ENCODE peak calls at places on chromosomes 7 and 10, in ten cellular contexts. P is astrocyte of the spinal cord, D is fibroblast of pulmonary artery, B is heart left ventricle, X is H9, M is coronary artery, J is RWPE1, T is A549, Z is adrenal gland, U is Peyer's patch. F is an unnamed sample.

GRCh38 chr10:77716943-77717735 is 79.5 kb upstream of the KCNMA1 start:
- DNase-seq in U (no peak), T (no peak), P (peak), D (no peak), J (no peak), X (no peak), Z (no peak), M (no peak), B (no peak), F (no peak)

GRCh38 chr7:51237727-51238126 is 78.9 kb downstream of the COBL start:
- DNase-seq in B (no peak), U (no peak), M (no peak), P (no peak), Z (no peak), T (no peak), D (no peak), J (no peak), X (no peak), F (no peak)

GRCh38 chr10:98694863-98695262 is 248.1 kb upstream of the HPS1 start:
- DNase-seq in U (no peak), B (no peak), X (no peak), D (no peak), J (no peak), P (no peak), M (no peak), Z (no peak), T (no peak), F (no peak)

GRCh38 chr7:30918676-30919075 is 7.0 kb downstream of the AQP1 start:
- DNase-seq in T (no peak), M (no peak), J (no peak), U (no peak), B (peak), X (no peak), D (no peak), P (no peak), Z (no peak), F (no peak)

GRCh38 chr7:1055084-1055450 is 10.7 kb downstream of the GPR146 start:
- DNase-seq in D (peak), X (no peak), P (peak), U (peak), Z (peak), M (no peak), B (peak), J (no peak), T (no peak), F (no peak)

GRCh38 chr7:54837761-54838539 is 78.9 kb upstream of the SEC61G start:
- DNase-seq in D (no peak), P (no peak), M (no peak), Z (no peak), T (no peak), U (no peak), J (no peak), B (no peak), X (no peak), F (no peak)

GRCh38 chr10:51109821-51110533 is 35.7 kb downstream of the PRKG1 start:
- DNase-seq in T (no peak), D (peak), M (no peak), Z (no peak), X (no peak), B (no peak), J (peak), P (peak), U (no peak), F (no peak)

GRCh38 chr7:958221-959200 is 4.0 kb upstream of the ADAP1 start:
- DNase-seq in J (no peak), T (no peak), Z (no peak), P (no peak), M (no peak), D (no peak), B (peak), X (no peak), U (no peak), F (no peak)

GRCh38 chr10:43772191-43772590 is 123.5 kb upstream of the ZNF32 start:
- DNase-seq in X (no peak), T (no peak), J (no peak), D (no peak), B (no peak), U (no peak), M (no peak), P (no peak), Z (no peak), F (no peak)

GRCh38 chr10:110824152-110824441 is 47.6 kb upstream of the PDCD4 start:
- DNase-seq in J (no peak), Z (no peak), U (no peak), B (no peak), M (no peak), T (no peak), D (no peak), P (no peak), X (no peak), F (no peak)

GRCh38 chr7:67371429-67372305 is 375.0 kb downstream of the TYW1 start:
- DNase-seq in P (peak), J (peak), B (no peak), X (peak), D (peak), U (peak), Z (peak), T (peak), M (no peak), F (peak)
- TF ChIP-seq CTCF in P (peak), J (peak), B (peak), X (peak), D (peak), U (peak), Z (peak), T (peak), M (peak), F (peak)

GRCh38 chr7:32071466-32072091 is 1.4 kb upstream of the PDE1C start:
- DNase-seq in Z (no peak), J (no peak), B (no peak), X (no peak), M (no peak), D (no peak), T (no peak), P (no peak), U (no peak), F (no peak)
- TF ChIP-seq CTCF in Z (no peak), J (no peak), B (no peak), X (peak), M (no peak), D (no peak), T (no peak), P (no peak), U (no peak), F (no peak)

GRCh38 chr10:49113741-49114141 is 1.6 kb downstream of the VSTM4 start:
- DNase-seq in Z (peak), X (peak), B (peak), M (peak), P (no peak), U (no peak), T (no peak), D (no peak), J (no peak), F (no peak)

GRCh38 chr10:49116509-49117365 is 1.4 kb upstream of the VSTM4 start:
- DNase-seq in B (peak), P (no peak), J (no peak), T (no peak), Z (no peak), U (no peak), M (peak), X (no peak), D (no peak), F (no peak)

GRCh38 chr10:49115796-49116508 is 630 bp upstream of the VSTM4 start:
- DNase-seq in X (peak), B (peak), M (peak), Z (peak), D (no peak), J (no peak), T (no peak), U (no peak), P (no peak), F (no peak)

GRCh38 chr10:49114718-49115014 is 656 bp downstream of the VSTM4 start:
- DNase-seq in B (no peak), Z (peak), X (peak), P (no peak), J (no peak), D (no peak), U (no peak), M (no peak), T (no peak), F (no peak)

DNA sequence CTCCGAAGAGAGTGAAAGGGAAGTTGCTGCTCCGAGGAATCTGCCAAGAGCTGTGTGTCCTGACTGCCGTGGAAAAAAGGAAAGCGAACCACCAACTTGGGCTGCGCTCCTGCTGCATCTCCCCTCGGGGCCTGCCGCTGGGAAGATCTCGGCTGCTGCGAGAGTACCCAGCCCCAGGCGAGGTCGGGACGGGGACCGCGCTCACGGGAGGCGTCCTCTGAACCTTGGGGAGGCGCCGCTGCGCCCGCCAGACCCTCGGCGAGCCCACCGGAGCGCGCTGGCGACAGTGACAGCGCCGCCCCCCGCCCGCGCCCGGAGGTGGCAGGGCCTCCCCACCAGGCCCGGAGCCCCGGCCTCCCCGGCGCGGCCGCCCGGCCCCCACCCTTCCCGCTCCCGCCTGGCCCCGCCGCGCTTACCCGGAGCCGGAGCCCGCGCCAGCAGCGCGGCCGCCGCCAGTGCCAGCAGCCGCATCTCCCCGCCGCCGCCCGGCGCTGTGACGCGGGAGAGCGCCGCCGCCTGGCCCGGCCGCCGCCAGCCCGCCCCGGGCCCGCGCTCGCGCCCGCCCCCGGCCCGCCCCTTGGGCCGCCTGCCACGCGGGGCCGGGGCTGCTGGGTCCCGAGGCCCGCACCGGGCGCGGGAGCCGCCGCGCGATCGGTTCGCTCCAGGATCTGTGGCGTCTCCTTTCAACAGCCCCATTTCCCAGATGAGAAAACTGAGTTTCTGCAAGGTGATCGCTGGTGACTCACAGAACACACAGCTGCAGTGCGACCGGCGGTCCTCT is at the start of gene VSTM4:
- DNase-seq in M (peak), Z (peak), P (peak), D (peak), J (no peak), T (no peak), U (no peak), X (peak), B (peak), F (peak)
- TF ChIP-seq CTCF in M (no peak), Z (no peak), P (no peak), D (no peak), J (no peak), T (no peak), U (no peak), X (no peak), B (no peak), F (no peak)

GRCh38 chr7:158353606-158354570 is 233.7 kb downstream of the PTPRN2 start:
- DNase-seq in D (peak), J (peak), M (peak), B (no peak), T (no peak), Z (peak), U (peak), X (peak), P (no peak), F (no peak)
- TF ChIP-seq CTCF in D (peak), J (peak), M (no peak), B (no peak), T (peak), Z (no peak), U (no peak), X (peak), P (peak), F (no peak)

GRCh38 chr7:69067397-69067796 is 530.9 kb upstream of the AUTS2 start:
- DNase-seq in T (no peak), U (no peak), X (peak), B (no peak), J (no peak), D (peak), P (no peak), M (no peak), Z (no peak), F (no peak)
- TF ChIP-seq CTCF in T (no peak), U (no peak), X (peak), B (no peak), J (no peak), D (peak), P (peak), M (no peak), Z (no peak), F (no peak)

GRCh38 chr10:127973810-127974311 is 67.0 kb downstream of the PTPRE start:
- DNase-seq in D (no peak), U (peak), Z (peak), X (peak), T (no peak), P (no peak), J (no peak), M (peak), B (no peak), F (no peak)
- TF ChIP-seq CTCF in D (no peak), U (no peak), Z (no peak), X (peak), T (no peak), P (peak), J (no peak), M (no peak), B (no peak), F (no peak)

F was measured in endothelial cell.